ENCODE peak calls at places on chromosomes 5 and 9, in six cellular contexts. Z, B, H, E, T and J are unnamed samples.

GRCh38 chr5:112232651-112233050 is 186.4 kb downstream of the EPB41L4A start:
- DNase-seq in Z (no peak), H (no peak), E (peak; percentile 65), T (no peak), B (no peak), J (no peak)

GRCh38 chr5:16812911-16813310 is 123.2 kb downstream of the MYO10 start:
- DNase-seq in E (peak; percentile 72), Z (no peak), B (peak; percentile 61), H (no peak), T (no peak), J (peak; percentile 82)

GRCh38 chr5:15637886-15638285 is 137.9 kb downstream of the FBXL7 start:
- DNase-seq in T (no peak), B (no peak), Z (no peak), E (no peak), H (no peak), J (no peak)

GRCh38 chr9:114677418-114677817 is 4.6 kb downstream of the TEX48 start:
- DNase-seq in B (peak; percentile 100), E (peak; percentile 95), H (no peak), Z (no peak), T (no peak), J (peak; percentile 41)

GRCh38 chr9:2493106-2493505 is 128.5 kb upstream of the VLDLR start:
- DNase-seq in H (peak; percentile 42), T (no peak), E (peak; percentile 32), B (peak; percentile 65), Z (no peak), J (peak; percentile 10)

GRCh38 chr5:172820046-172820767 is 13.8 kb upstream of the ERGIC1 start:
- DNase-seq in B (peak; percentile 89), Z (no peak), E (no peak), T (no peak), H (peak; percentile 62), J (peak; percentile 49)

GRCh38 chr5:170159101-170159698 is 53.5 kb downstream of the FOXI1 start:
- DNase-seq in H (no peak), E (peak; percentile 31), Z (no peak), B (peak; percentile 54), T (no peak), J (no peak)

GRCh38 chr5:42680035-42680434 is 76.6 kb upstream of the CCDC152 start:
- DNase-seq in E (no peak), Z (no peak), B (no peak), T (no peak), H (no peak), J (no peak)

GRCh38 chr5:11801061-11801460 is 103.2 kb downstream of the CTNND2 start:
- DNase-seq in E (no peak), B (no peak), Z (no peak), H (no peak), T (no peak), J (no peak)

GRCh38 chr5:95786821-95787408 is 35.6 kb downstream of the GLRX start:
- DNase-seq in Z (no peak), E (no peak), B (peak; percentile 75), H (no peak), T (no peak), J (no peak)
- TF ChIP-seq POLR2A in Z (no peak), E (no peak), B (no peak), H (no peak), T (no peak), J (no peak)

GRCh38 chr5:66238435-66238834 is 94.3 kb downstream of the SREK1 start:
- DNase-seq in B (no peak), H (no peak), E (no peak), T (no peak), Z (no peak), J (no peak)

GRCh38 chr5:66234241-66234640 is 90.1 kb downstream of the SREK1 start:
- DNase-seq in H (no peak), T (no peak), Z (no peak), E (no peak), B (no peak), J (no peak)

GRCh38 chr5:66241136-66241825 is 97.2 kb downstream of the SREK1 start:
- DNase-seq in E (no peak), B (no peak), T (no peak), H (no peak), Z (no peak), J (no peak)

GRCh38 chr5:66242050-66242449 is 98.0 kb downstream of the SREK1 start:
- DNase-seq in E (no peak), H (no peak), Z (no peak), T (no peak), B (no peak), J (no peak)

GRCh38 chr5:66239034-66239433 is 94.9 kb downstream of the SREK1 start:
- DNase-seq in Z (no peak), T (no peak), B (no peak), E (peak; percentile 24), H (no peak), J (no peak)
- H3K4me3 ChIP-seq in Z (no peak overlapping the region), T (no peak overlapping the region), B (no peak overlapping the region), E (no peak overlapping the region), H (no peak overlapping the region), J (no peak overlapping the region)

GRCh38 chr9:132769895-132770774 is 99.9 kb downstream of the GTF3C4 start:
- DNase-seq in T (peak; percentile 93), H (peak; percentile 62), Z (peak; percentile 93), B (peak; percentile 51), E (peak; percentile 26), J (peak; percentile 75)
- TF ChIP-seq POLR2A in T (no peak), H (no peak), Z (peak; percentile 16), B (peak; percentile 36), E (no peak), J (peak; percentile 63)

GRCh38 chr9:23636199-23636598 is 189.8 kb downstream of the ELAVL2 start:
- DNase-seq in B (no peak), Z (no peak), T (no peak), E (no peak), H (no peak), J (no peak)

GRCh38 chr9:23638011-23638410 is 188.0 kb downstream of the ELAVL2 start:
- DNase-seq in B (no peak), H (no peak), Z (no peak), E (no peak), T (no peak), J (no peak)

GRCh38 chr9:23643656-23644258 is 182.3 kb downstream of the ELAVL2 start:
- DNase-seq in Z (no peak), T (no peak), H (no peak), B (no peak), E (no peak), J (no peak)

GRCh38 chr9:23635276-23635675 is 190.8 kb downstream of the ELAVL2 start:
- DNase-seq in Z (no peak), H (no peak), T (no peak), E (no peak), B (no peak), J (no peak)

DNA sequence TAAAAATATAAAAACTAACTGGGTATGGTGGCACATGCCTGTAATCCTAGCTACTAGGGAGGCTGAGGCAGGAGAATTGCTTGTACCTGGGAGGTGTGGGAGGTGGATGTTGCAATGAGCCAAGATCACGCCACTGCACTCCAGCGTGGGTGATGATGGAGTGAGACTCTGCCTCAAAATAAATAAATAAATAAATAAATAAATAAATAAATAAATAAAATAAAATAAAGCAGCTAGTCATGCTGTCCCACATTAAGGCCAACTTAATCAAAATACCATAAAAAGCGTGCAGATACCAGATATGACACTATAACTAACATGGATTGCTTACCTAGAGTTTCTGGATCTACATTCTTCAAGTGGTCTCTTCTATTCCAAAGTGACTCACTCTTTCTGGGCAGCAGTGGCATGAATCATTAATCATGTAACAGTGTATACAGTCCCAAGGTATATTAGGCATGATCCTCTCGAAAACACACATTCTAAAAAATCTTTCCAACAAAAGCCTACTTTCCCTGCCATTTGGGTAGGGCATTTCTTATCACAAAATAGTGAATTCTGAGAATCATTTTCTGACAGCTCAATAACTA is 187.1 kb downstream of the ELAVL2 start:
- DNase-seq in B (no peak), E (no peak), H (no peak), Z (no peak), T (no peak), J (no peak)
- H3K4me3 ChIP-seq in B (no peak overlapping the region), E (no peak overlapping the region), H (no peak overlapping the region), Z (no peak overlapping the region), T (no peak overlapping the region), J (no peak overlapping the region)

GRCh38 chr9:33510264-33511183 is 13.5 kb upstream of the ANKRD18B start:
- DNase-seq in E (peak; percentile 67), T (peak; percentile 88), H (peak; percentile 69), Z (peak; percentile 84), B (peak; percentile 62), J (peak; percentile 65)
- TF ChIP-seq POLR2A in E (peak; percentile 82), T (no peak), H (peak; percentile 32), Z (no peak), B (peak; percentile 83), J (peak; percentile 61)

GRCh38 chr9:134059188-134059641 is 8.6 kb downstream of the BRD3 start:
- DNase-seq in Z (peak; percentile 73), H (no peak), T (peak; percentile 48), B (no peak), E (no peak), J (no peak)
- H3K4me3 ChIP-seq in Z (no peak overlapping the region), H (no peak overlapping the region), T (no peak overlapping the region), B (no peak overlapping the region), E (no peak overlapping the region), J (no peak overlapping the region)

DNA sequence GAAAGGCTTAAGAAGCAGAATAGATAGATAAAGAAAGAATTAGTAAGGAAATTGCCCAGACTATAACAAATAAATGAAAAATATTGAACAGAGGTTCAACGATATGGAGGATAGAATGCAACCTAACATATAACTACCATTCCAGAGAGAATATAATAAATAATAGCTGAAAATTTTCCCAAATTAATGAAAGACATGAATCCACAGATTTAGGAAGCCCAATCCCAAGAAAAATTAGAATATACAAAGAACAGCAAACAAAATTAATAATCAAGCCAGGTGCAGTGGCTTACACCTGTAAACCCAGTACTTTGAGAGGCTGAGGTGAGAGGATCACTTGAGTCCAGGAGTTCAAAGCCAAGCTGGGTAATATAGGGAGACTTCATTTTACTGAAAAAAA is 27.8 kb upstream of the FNIP1 start:
- DNase-seq in E (no peak), Z (no peak), B (no peak), T (no peak), H (no peak), J (no peak)
- TF ChIP-seq POLR2A in E (no peak), Z (no peak), B (no peak), T (no peak), H (no peak), J (no peak)

DNA sequence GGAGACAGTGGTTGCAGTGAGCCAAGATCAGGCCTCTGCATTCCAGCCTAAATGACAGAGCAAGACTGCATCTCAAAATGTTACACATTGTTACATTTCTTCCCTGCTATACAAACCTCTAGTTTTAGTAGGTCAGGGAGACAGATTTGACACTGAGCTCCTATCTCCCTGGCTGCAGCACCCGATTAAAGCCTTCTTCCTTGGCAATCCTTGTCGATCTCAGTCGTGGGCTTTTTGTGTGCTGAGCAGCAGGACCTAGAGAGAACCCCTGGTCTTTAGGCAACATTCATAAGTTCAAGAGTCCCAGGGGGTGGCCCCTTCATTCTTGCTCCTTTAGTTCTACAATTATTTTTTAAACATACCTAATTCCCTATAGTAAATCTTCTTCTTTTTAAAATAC is 13.0 kb downstream of the SERINC5 start:
- DNase-seq in T (no peak), B (no peak), H (no peak), Z (no peak), E (no peak), J (no peak)
- H3K4me3 ChIP-seq in T (no peak overlapping the region), B (no peak overlapping the region), H (no peak overlapping the region), Z (no peak overlapping the region), E (no peak overlapping the region), J (no peak overlapping the region)